ENCODE peak calls at places on chromosome 22, in seven cellular contexts. One of them, this sample, is unnamed.

GRCh38 chr22:26283330-26283729 is 114.1 kb downstream of the SEZ6L start:
- DNase-seq in AG04450: no peak
- DNase-seq in lung: no peak
- DNase-seq in GM23338: no peak
- DNase-seq in left lung: no peak
- DNase-seq in tibial artery: no peak
- DNase-seq in upper lobe of right lung: no peak
- DNase-seq in this sample: no peak

GRCh38 chr22:42803454-42803853 is 53.6 kb downstream of the ARFGAP3 start:
- DNase-seq in upper lobe of right lung: no peak
- DNase-seq in tibial artery: peak; percentile 60
- DNase-seq in GM23338: no peak
- DNase-seq in left lung: no peak
- DNase-seq in lung: no peak
- DNase-seq in AG04450: no peak
- DNase-seq in this sample: no peak

GRCh38 chr22:48517039-48518030 is 1310.3 kb downstream of the BRD1 start:
- DNase-seq in GM23338: no peak
- DNase-seq in upper lobe of right lung: no peak
- DNase-seq in AG04450: no peak
- DNase-seq in tibial artery: no peak
- DNase-seq in lung: no peak
- DNase-seq in left lung: no peak
- DNase-seq in this sample: peak; percentile 45

GRCh38 chr22:44108806-44109385 is 71.8 kb upstream of the PARVG start:
- DNase-seq in lung: no peak
- DNase-seq in GM23338: no peak
- DNase-seq in AG04450: no peak
- DNase-seq in left lung: peak; percentile 28
- DNase-seq in tibial artery: no peak
- DNase-seq in upper lobe of right lung: peak; percentile 28
- DNase-seq in this sample: no peak

GRCh38 chr22:46941958-46942815 is 179.7 kb downstream of the TBC1D22A start:
- DNase-seq in GM23338: no peak
- DNase-seq in tibial artery: no peak
- DNase-seq in left lung: no peak
- DNase-seq in AG04450: no peak
- DNase-seq in lung: no peak
- DNase-seq in upper lobe of right lung: no peak
- DNase-seq in this sample: no peak

GRCh38 chr22:36386351-36386899 is 1.3 kb downstream of the MYH9 start:
- DNase-seq in GM23338: no peak
- DNase-seq in AG04450: no peak
- DNase-seq in upper lobe of right lung: peak; percentile 79
- DNase-seq in tibial artery: peak; percentile 78
- DNase-seq in left lung: peak; percentile 88
- DNase-seq in lung: no peak
- DNase-seq in this sample: peak; percentile 48

GRCh38 chr22:43275545-43275981 is 67.6 kb downstream of the SCUBE1 start:
- DNase-seq in AG04450: no peak
- DNase-seq in GM23338: peak; percentile 58
- DNase-seq in tibial artery: no peak
- DNase-seq in upper lobe of right lung: no peak
- DNase-seq in left lung: no peak
- DNase-seq in lung: no peak
- DNase-seq in this sample: no peak

GRCh38 chr22:43136255-43136654 is 6.9 kb downstream of the MCAT start:
- DNase-seq in upper lobe of right lung: no peak
- DNase-seq in left lung: peak; percentile 82
- DNase-seq in tibial artery: no peak
- DNase-seq in AG04450: no peak
- DNase-seq in lung: no peak
- DNase-seq in GM23338: peak; percentile 74
- DNase-seq in this sample: peak; percentile 61

GRCh38 chr22:36221799-36222751 is 17.3 kb downstream of the APOL2 start:
- DNase-seq in GM23338: peak; percentile 86
- DNase-seq in left lung: no peak
- DNase-seq in tibial artery: no peak
- DNase-seq in lung: peak; percentile 67
- DNase-seq in AG04450: no peak
- DNase-seq in upper lobe of right lung: no peak
- DNase-seq in this sample: peak; percentile 65

GRCh38 chr22:27019827-27020226 is 362.4 kb downstream of the MIAT start:
- DNase-seq in lung: no peak
- DNase-seq in upper lobe of right lung: no peak
- DNase-seq in GM23338: peak; percentile 14
- DNase-seq in left lung: no peak
- DNase-seq in tibial artery: peak; percentile 74
- DNase-seq in AG04450: no peak
- DNase-seq in this sample: no peak

GRCh38 chr22:45094826-45095225 is 68.9 kb upstream of the NUP50 start:
- DNase-seq in AG04450: no peak
- DNase-seq in upper lobe of right lung: no peak
- DNase-seq in left lung: no peak
- DNase-seq in GM23338: no peak
- DNase-seq in tibial artery: no peak
- DNase-seq in lung: no peak
- DNase-seq in this sample: no peak

GRCh38 chr22:42857845-42858481 is 890 bp upstream of the ARFGAP3 start:
- DNase-seq in GM23338: no peak
- DNase-seq in lung: no peak
- DNase-seq in AG04450: no peak
- DNase-seq in tibial artery: no peak
- DNase-seq in left lung: no peak
- DNase-seq in upper lobe of right lung: no peak
- DNase-seq in this sample: no peak

GRCh38 chr22:35993048-35993714 is 35.4 kb downstream of the RBFOX2 start:
- DNase-seq in left lung: no peak
- DNase-seq in GM23338: no peak
- DNase-seq in AG04450: no peak
- DNase-seq in upper lobe of right lung: no peak
- DNase-seq in lung: no peak
- DNase-seq in tibial artery: no peak
- DNase-seq in this sample: no peak

GRCh38 chr22:36385491-36386350 is 2.0 kb downstream of the MYH9 start:
- DNase-seq in lung: peak; percentile 83
- DNase-seq in AG04450: no peak
- DNase-seq in tibial artery: peak; percentile 88
- DNase-seq in GM23338: peak; percentile 81
- DNase-seq in upper lobe of right lung: peak; percentile 88
- DNase-seq in left lung: peak; percentile 80
- DNase-seq in this sample: no peak

GRCh38 chr22:28002181-28002700 is 83.2 kb upstream of the PITPNB start:
- DNase-seq in GM23338: no peak
- DNase-seq in lung: no peak
- DNase-seq in AG04450: no peak
- DNase-seq in tibial artery: no peak
- DNase-seq in upper lobe of right lung: no peak
- DNase-seq in left lung: peak; percentile 51
- DNase-seq in this sample: no peak

GRCh38 chr22:20959578-20960461 is 7.2 kb upstream of the AIFM3 start:
- DNase-seq in left lung: peak; percentile 31
- DNase-seq in GM23338: no peak
- DNase-seq in upper lobe of right lung: no peak
- DNase-seq in tibial artery: no peak
- DNase-seq in lung: no peak
- DNase-seq in AG04450: no peak
- DNase-seq in this sample: no peak

GRCh38 chr22:44357962-44358553 is 45.3 kb upstream of the SHISAL1 start:
- DNase-seq in tibial artery: no peak
- DNase-seq in left lung: peak; percentile 44
- DNase-seq in GM23338: no peak
- DNase-seq in AG04450: no peak
- DNase-seq in lung: no peak
- DNase-seq in upper lobe of right lung: peak; percentile 59
- DNase-seq in this sample: no peak

GRCh38 chr22:26534874-26535470 is 22.7 kb upstream of the TFIP11 start:
- DNase-seq in GM23338: no peak
- DNase-seq in left lung: no peak
- DNase-seq in AG04450: no peak
- DNase-seq in tibial artery: no peak
- DNase-seq in upper lobe of right lung: no peak
- DNase-seq in lung: no peak
- DNase-seq in this sample: no peak

GRCh38 chr22:47724030-47724429 is 961.6 kb downstream of the TBC1D22A start:
- DNase-seq in upper lobe of right lung: no peak
- DNase-seq in GM23338: no peak
- DNase-seq in tibial artery: no peak
- DNase-seq in AG04450: no peak
- DNase-seq in left lung: no peak
- DNase-seq in lung: no peak
- DNase-seq in this sample: no peak

GRCh38 chr22:38957046-38957770 is at the start of gene APOBEC3A:
- DNase-seq in left lung: peak; percentile 84
- DNase-seq in GM23338: no peak
- DNase-seq in AG04450: no peak
- DNase-seq in lung: no peak
- DNase-seq in tibial artery: peak; percentile 51
- DNase-seq in upper lobe of right lung: no peak
- DNase-seq in this sample: no peak

GRCh38 chr22:43393845-43394474 is 17.9 kb upstream of the MPPED1 start:
- DNase-seq in AG04450: no peak
- DNase-seq in upper lobe of right lung: no peak
- DNase-seq in lung: no peak
- DNase-seq in GM23338: no peak
- DNase-seq in left lung: no peak
- DNase-seq in tibial artery: no peak
- DNase-seq in this sample: no peak

GRCh38 chr22:43396321-43396933 is 15.4 kb upstream of the MPPED1 start:
- DNase-seq in left lung: no peak
- DNase-seq in GM23338: no peak
- DNase-seq in tibial artery: no peak
- DNase-seq in lung: no peak
- DNase-seq in AG04450: no peak
- DNase-seq in upper lobe of right lung: no peak
- DNase-seq in this sample: no peak

GRCh38 chr22:36413022-36413770 is 25.4 kb upstream of the MYH9 start:
- DNase-seq in left lung: no peak
- DNase-seq in lung: no peak
- DNase-seq in upper lobe of right lung: no peak
- DNase-seq in GM23338: no peak
- DNase-seq in tibial artery: no peak
- DNase-seq in AG04450: no peak
- DNase-seq in this sample: no peak

GRCh38 chr22:46678785-46679700 is 58.9 kb downstream of the GRAMD4 start:
- DNase-seq in lung: no peak
- DNase-seq in GM23338: no peak
- DNase-seq in tibial artery: no peak
- DNase-seq in left lung: no peak
- DNase-seq in AG04450: peak; percentile 32
- DNase-seq in upper lobe of right lung: no peak
- DNase-seq in this sample: no peak

GRCh38 chr22:38736257-38736570 is 19.6 kb downstream of the SUN2 start:
- DNase-seq in upper lobe of right lung: no peak
- DNase-seq in AG04450: no peak
- DNase-seq in GM23338: no peak
- DNase-seq in tibial artery: no peak
- DNase-seq in left lung: no peak
- DNase-seq in lung: no peak
- DNase-seq in this sample: peak; percentile 54

GRCh38 chr22:34851918-34852662 is 213.9 kb upstream of the ISX start:
- DNase-seq in upper lobe of right lung: no peak
- DNase-seq in AG04450: no peak
- DNase-seq in GM23338: peak; percentile 24
- DNase-seq in left lung: no peak
- DNase-seq in lung: no peak
- DNase-seq in tibial artery: no peak
- DNase-seq in this sample: no peak

GRCh38 chr22:28030442-28030841 is 111.4 kb upstream of the PITPNB start:
- DNase-seq in GM23338: no peak
- DNase-seq in lung: no peak
- DNase-seq in upper lobe of right lung: no peak
- DNase-seq in tibial artery: no peak
- DNase-seq in AG04450: no peak
- DNase-seq in left lung: no peak
- DNase-seq in this sample: no peak

GRCh38 chr22:47102081-47102480 is 339.6 kb downstream of the TBC1D22A start:
- DNase-seq in tibial artery: no peak
- DNase-seq in AG04450: no peak
- DNase-seq in lung: no peak
- DNase-seq in GM23338: no peak
- DNase-seq in upper lobe of right lung: no peak
- DNase-seq in left lung: no peak
- DNase-seq in this sample: no peak

GRCh38 chr22:44555597-44555996 is 57.6 kb upstream of the RTL6 start:
- DNase-seq in GM23338: no peak
- DNase-seq in upper lobe of right lung: no peak
- DNase-seq in lung: no peak
- DNase-seq in tibial artery: no peak
- DNase-seq in left lung: no peak
- DNase-seq in AG04450: no peak
- DNase-seq in this sample: no peak

GRCh38 chr22:19916941-19917340 is 24.6 kb upstream of the COMT start:
- DNase-seq in AG04450: no peak
- DNase-seq in GM23338: no peak
- DNase-seq in upper lobe of right lung: no peak
- DNase-seq in tibial artery: no peak
- DNase-seq in lung: no peak
- DNase-seq in left lung: peak; percentile 60
- DNase-seq in this sample: no peak
- H3K27ac ChIP-seq in AG04450: no peak overlapping the region
- H3K27ac ChIP-seq in GM23338: no peak overlapping the region
- H3K27ac ChIP-seq in upper lobe of right lung: no peak overlapping the region
- H3K27ac ChIP-seq in tibial artery: no peak overlapping the region
- H3K27ac ChIP-seq in lung: no peak overlapping the region
- H3K27ac ChIP-seq in left lung: no peak overlapping the region
- H3K27ac ChIP-seq in this sample: no peak overlapping the region

DNA sequence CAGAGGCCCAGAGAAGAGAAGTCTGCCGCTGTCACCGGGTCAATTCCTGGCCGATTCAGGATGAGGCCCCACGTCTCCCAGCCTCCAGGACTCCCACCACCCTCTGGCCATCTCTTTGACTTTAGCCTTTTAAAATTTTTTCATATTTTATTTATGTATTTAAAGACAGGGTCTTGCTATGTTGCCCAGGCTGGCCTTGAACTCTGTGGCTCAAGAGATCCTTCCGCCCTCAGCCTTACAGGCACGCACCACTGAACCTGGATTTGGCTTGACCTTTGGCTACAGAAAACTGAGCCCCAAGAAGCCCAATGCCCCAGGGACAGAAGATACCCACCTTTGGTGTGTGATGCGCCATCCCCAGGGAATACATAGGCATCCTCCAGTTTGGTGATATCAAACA is 3.9 kb downstream of the POLR3H start:
- DNase-seq in tibial artery: no peak
- DNase-seq in GM23338: no peak
- DNase-seq in left lung: no peak
- DNase-seq in AG04450: no peak
- DNase-seq in upper lobe of right lung: no peak
- DNase-seq in lung: no peak
- DNase-seq in this sample: no peak
- TF ChIP-seq CTCF in tibial artery: no peak
- TF ChIP-seq CTCF in GM23338: no peak
- TF ChIP-seq CTCF in left lung: no peak
- TF ChIP-seq CTCF in AG04450: no peak
- TF ChIP-seq CTCF in upper lobe of right lung: no peak
- TF ChIP-seq CTCF in lung: no peak
- TF ChIP-seq CTCF in this sample: no peak

GRCh38 chr22:49955581-49956417 is 4.8 kb upstream of the PIM3 start:
- DNase-seq in lung: no peak
- DNase-seq in AG04450: no peak
- DNase-seq in upper lobe of right lung: no peak
- DNase-seq in tibial artery: no peak
- DNase-seq in GM23338: no peak
- DNase-seq in left lung: peak; percentile 69
- DNase-seq in this sample: no peak
- H3K27ac ChIP-seq in lung: peak overlapping the region; percentile 43
- H3K27ac ChIP-seq in AG04450: no peak overlapping the region
- H3K27ac ChIP-seq in upper lobe of right lung: peak overlapping the region; percentile 81
- H3K27ac ChIP-seq in tibial artery: no peak overlapping the region
- H3K27ac ChIP-seq in GM23338: no peak overlapping the region
- H3K27ac ChIP-seq in left lung: peak overlapping the region; percentile 15
- H3K27ac ChIP-seq in this sample: no peak overlapping the region

GRCh38 chr22:23856721-23857605 is 712 bp upstream of the SLC2A11 start:
- DNase-seq in AG04450: no peak
- DNase-seq in left lung: peak; percentile 83
- DNase-seq in GM23338: peak; percentile 83
- DNase-seq in upper lobe of right lung: peak; percentile 77
- DNase-seq in lung: no peak
- DNase-seq in tibial artery: no peak
- DNase-seq in this sample: peak; percentile 78
- TF ChIP-seq CTCF in AG04450: peak; percentile 36
- TF ChIP-seq CTCF in left lung: no peak
- TF ChIP-seq CTCF in GM23338: no peak
- TF ChIP-seq CTCF in upper lobe of right lung: no peak
- TF ChIP-seq CTCF in lung: no peak
- TF ChIP-seq CTCF in tibial artery: peak; percentile 13
- TF ChIP-seq CTCF in this sample: peak; percentile 19